ENCODE peak calls at places on chromosomes 5 and 9, in six cellular contexts. H is transverse colon; A is kidney epithelial cell; V is OCI-LY7; X is left lung; Z is CD8-positive, alpha-beta T cell. C is an unnamed sample.

GRCh38 chr5:132773114-132773513 is 3.9 kb downstream of the SEPTIN8 start:
- DNase-seq in H (no peak), A (no peak), V (no peak), X (no peak), Z (no peak), C (no peak)

GRCh38 chr9:132986586-132986985 is 8.1 kb downstream of the GFI1B start:
- DNase-seq in H (no peak), A (no peak), V (no peak), X (no peak), Z (no peak), C (no peak)

GRCh38 chr5:177475563-177476427 is 2.4 kb upstream of the DBN1 start:
- DNase-seq in H (no peak), A (no peak), V (no peak), X (no peak), Z (no peak), C (no peak)

GRCh38 chr5:72510610-72511121 is 3.5 kb upstream of the ZNF366 start:
- DNase-seq in H (no peak), A (no peak), V (no peak), X (peak), Z (no peak), C (peak)

GRCh38 chr9:125538092-125538473 is 168.9 kb downstream of the MAPKAP1 start:
- DNase-seq in H (peak), A (peak), V (no peak), X (no peak), Z (no peak), C (no peak)

GRCh38 chr9:3386753-3387152 is 139.0 kb downstream of the RFX3 start:
- DNase-seq in H (no peak), A (no peak), V (no peak), X (no peak), Z (no peak), C (no peak)

GRCh38 chr5:107636555-107636954 is 34.2 kb downstream of the EFNA5 start:
- DNase-seq in H (no peak), A (no peak), V (no peak), X (no peak), Z (no peak), C (no peak)

GRCh38 chr5:171413153-171413910 is 6.1 kb upstream of the FGF18 start:
- DNase-seq in H (no peak), A (no peak), V (no peak), X (no peak), Z (no peak), C (no peak)

GRCh38 chr5:163453705-163454104 is 6.2 kb downstream of the NUDCD2 start:
- DNase-seq in H (no peak), A (no peak), V (no peak), X (no peak), Z (no peak), C (no peak)

GRCh38 chr9:22739712-22740111 is 293.1 kb downstream of the DMRTA1 start:
- DNase-seq in H (no peak), A (no peak), V (no peak), X (no peak), Z (no peak), C (no peak)

GRCh38 chr5:176560364-176560763 is 11.2 kb downstream of the CDHR2 start:
- DNase-seq in H (no peak), A (no peak), V (no peak), X (no peak), Z (peak), C (no peak)

GRCh38 chr9:134814598-134815215 is 65.9 kb upstream of the FCN2 start:
- DNase-seq in H (no peak), A (no peak), V (no peak), X (no peak), Z (no peak), C (no peak)

GRCh38 chr5:83567741-83568530 is 96.4 kb downstream of the VCAN start:
- DNase-seq in H (no peak), A (peak), V (no peak), X (no peak), Z (no peak), C (no peak)

GRCh38 chr9:89606567-89607311 is 1.9 kb downstream of the GADD45G start:
- DNase-seq in H (peak), A (peak), V (no peak), X (peak), Z (peak), C (no peak)

GRCh38 chr9:133701321-133701980 is 36.7 kb downstream of the SARDH start:
- DNase-seq in H (no peak), A (no peak), V (peak), X (peak), Z (peak), C (peak)

GRCh38 chr5:82105457-82105856 is 133.6 kb downstream of the ATG10 start:
- DNase-seq in H (no peak), A (no peak), V (no peak), X (no peak), Z (no peak), C (no peak)

GRCh38 chr5:179788193-179788854 is 5.5 kb upstream of the LTC4S start:
- DNase-seq in H (no peak), A (no peak), V (no peak), X (no peak), Z (no peak), C (no peak)

GRCh38 chr9:98978231-98978681 is 34.5 kb downstream of the COL15A1 start:
- DNase-seq in H (no peak), A (no peak), V (no peak), X (no peak), Z (no peak), C (no peak)

GRCh38 chr5:159178978-159179377 is 30.4 kb downstream of the RNF145 start:
- DNase-seq in H (peak), A (peak), V (no peak), X (no peak), Z (peak), C (no peak)

GRCh38 chr5:33563983-33564908 is 123.5 kb downstream of the TARS1 start:
- DNase-seq in H (no peak), A (no peak), V (no peak), X (no peak), Z (no peak), C (no peak)

DNA sequence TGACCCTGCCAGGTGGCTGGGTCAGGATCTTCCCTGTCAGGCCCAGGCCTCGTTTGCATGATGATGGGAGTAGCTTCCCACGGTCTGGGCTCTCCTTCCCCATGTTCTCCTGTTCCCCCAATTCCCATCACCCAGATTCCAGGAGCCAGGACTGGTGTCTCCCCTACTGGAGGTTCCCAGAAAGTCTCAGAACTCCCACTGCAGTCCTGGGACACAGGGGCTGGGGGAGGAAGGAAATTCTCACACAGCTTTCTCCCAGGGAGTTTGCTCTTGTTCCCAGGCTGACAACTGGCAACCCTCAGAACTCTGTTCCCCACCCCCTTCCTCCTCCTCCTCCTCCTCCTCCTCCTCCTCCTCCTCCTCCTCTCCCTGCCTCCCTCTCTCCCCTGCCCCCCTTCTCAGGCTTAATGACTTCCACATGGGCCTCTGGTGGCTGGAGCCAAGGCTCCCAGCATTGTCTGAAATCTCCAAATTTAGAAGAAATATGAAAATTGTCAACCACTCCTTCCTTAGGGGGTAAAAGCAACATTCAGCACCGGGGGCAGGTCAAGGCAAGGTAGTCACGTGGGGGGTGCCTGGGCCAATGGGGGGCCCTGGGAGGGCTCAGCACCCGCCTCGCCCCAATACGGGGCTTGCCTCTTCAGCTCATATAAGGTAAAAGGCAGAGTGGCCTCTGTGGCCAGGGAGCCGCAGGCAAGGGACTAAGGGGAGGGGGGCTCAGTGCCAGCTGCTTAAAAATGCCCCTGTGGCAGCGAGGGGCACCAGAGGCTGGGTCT is 27.3 kb upstream of the IL17B start:
- DNase-seq in H (peak), A (no peak), V (no peak), X (peak), Z (no peak), C (peak)
- H3K4me3 ChIP-seq in H (peak), A (peak), V (no peak), X (peak), Z (no peak), C (peak)

DNA sequence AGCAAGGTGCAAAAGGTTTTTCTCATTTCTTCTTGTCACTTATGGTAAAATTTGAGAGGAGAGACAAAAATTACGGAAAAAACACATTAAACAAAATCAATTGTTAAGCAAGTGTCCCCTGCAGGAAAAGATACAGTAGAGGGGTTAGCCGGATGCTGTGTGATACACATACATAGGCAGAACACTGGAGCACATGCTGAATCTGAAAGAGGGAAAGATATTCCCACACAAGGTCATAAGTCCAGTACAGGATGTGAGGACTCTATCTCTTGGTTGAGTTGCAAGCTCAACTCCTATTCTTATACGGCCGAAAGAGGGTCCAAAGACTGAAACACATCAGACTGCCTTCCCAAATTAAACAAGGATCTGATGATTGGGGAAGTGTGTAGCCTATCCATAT is 427.5 kb upstream of the NUDT12 start:
- DNase-seq in H (no peak), A (no peak), V (no peak), X (no peak), Z (no peak), C (no peak)
- H3K4me3 ChIP-seq in H (no peak), A (no peak), V (no peak), X (no peak), Z (no peak), C (no peak)

DNA sequence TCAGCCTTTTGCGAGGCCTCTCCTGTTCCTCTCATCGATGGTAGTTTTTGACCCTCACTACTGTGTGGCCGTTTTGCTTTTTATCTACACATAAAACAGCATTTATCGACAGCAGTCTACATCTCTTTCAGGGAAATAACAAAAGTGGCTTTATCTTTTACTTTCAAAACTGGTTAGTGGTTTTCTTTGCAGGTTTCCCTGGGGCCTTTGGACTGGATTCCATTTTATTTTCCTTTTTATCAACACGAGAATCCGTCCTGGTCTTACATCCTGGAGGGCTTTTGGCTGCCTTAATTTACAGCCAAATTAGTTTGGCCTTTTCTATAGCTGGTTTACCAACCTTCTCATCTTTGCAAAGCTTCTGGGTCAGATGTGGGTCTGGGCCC is 775 bp upstream of the PKD2L2 start:
- DNase-seq in H (no peak), A (no peak), V (no peak), X (no peak), Z (no peak), C (no peak)
- H3K4me3 ChIP-seq in H (no peak), A (peak), V (peak), X (peak), Z (peak), C (no peak)

DNA sequence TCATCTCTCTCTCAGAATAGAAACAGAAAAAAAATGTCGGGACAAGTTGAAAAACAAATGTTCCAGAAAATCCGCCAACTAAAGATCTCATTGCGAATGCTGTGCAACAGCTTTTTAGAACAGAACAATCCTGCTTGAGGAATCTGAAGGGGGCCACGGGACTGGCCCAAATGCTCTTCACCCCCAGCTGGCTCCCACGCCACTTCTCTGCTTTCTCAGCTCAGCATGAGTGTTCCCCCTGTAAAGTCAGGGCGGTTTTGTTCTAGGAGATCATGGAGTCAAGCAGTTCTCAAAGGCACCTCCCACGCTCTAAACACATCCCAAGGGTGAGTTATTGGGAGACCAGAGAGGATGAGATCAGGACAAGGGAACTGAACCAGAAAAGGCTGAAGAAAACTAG is 31.5 kb downstream of the DIRAS2 start:
- DNase-seq in H (no peak), A (no peak), V (no peak), X (no peak), Z (no peak), C (no peak)
- H3K4me3 ChIP-seq in H (no peak), A (no peak), V (no peak), X (no peak), Z (no peak), C (no peak)

GRCh38 chr5:124745367-124746251 is 830 bp downstream of the ZNF608 start:
- DNase-seq in H (no peak), A (no peak), V (peak), X (no peak), Z (no peak), C (no peak)
- H3K4me3 ChIP-seq in H (peak), A (peak), V (peak), X (peak), Z (no peak), C (peak)

DNA sequence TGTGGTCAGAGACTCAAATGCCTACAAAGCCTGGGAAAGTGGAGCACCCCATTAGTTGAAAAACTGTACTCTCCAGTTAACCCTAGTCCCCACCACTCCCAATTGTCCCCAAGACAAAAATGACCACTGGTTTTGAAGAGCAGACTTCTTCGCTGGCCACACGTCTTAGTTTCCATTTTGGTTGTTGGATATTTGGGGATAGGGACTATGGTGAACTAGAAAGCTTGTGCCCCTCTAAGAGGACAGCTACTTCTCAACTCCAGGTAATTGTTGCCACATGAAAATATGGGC is 109.4 kb upstream of the SPRY4 start:
- DNase-seq in H (no peak), A (no peak), V (no peak), X (no peak), Z (no peak), C (no peak)
- H3K4me3 ChIP-seq in H (no peak), A (no peak), V (no peak), X (no peak), Z (no peak), C (no peak)

GRCh38 chr5:156327306-156327705 is 342 bp downstream of the SGCD start:
- DNase-seq in H (no peak), A (no peak), V (no peak), X (no peak), Z (no peak), C (no peak)
- H3K4me3 ChIP-seq in H (peak), A (peak), V (no peak), X (peak), Z (no peak), C (peak)

GRCh38 chr5:78644741-78645300 is 3.8 kb downstream of the LHFPL2 start:
- DNase-seq in H (no peak), A (no peak), V (no peak), X (no peak), Z (no peak), C (no peak)
- H3K4me3 ChIP-seq in H (no peak), A (no peak), V (no peak), X (no peak), Z (no peak), C (no peak)

C was measured in aorta.